ENCODE peak calls at places on chromosomes 6 and 20, in five cellular contexts. J, Z, K, L and C are unnamed samples.

GRCh38 chr6:95119927-95120326 is 457.4 kb upstream of the MANEA start:
- DNase-seq in L (no peak), K (no peak), J (no peak), Z (no peak), C (no peak)

GRCh38 chr6:155014137-155014536 is 19.0 kb downstream of the TIAM2 start:
- DNase-seq in K (no peak), J (no peak), L (no peak), Z (no peak), C (no peak)

GRCh38 chr6:53837875-53838806 is 43.3 kb downstream of the LRRC1 start:
- DNase-seq in J (no peak), L (no peak), K (no peak), Z (no peak), C (no peak)

GRCh38 chr6:14435291-14435690 is 317.7 kb downstream of the CD83 start:
- DNase-seq in Z (no peak), K (no peak), L (no peak), J (no peak), C (no peak)

GRCh38 chr20:50207026-50207425 is 16.4 kb downstream of the CEBPB start:
- DNase-seq in L (no peak), J (no peak), K (no peak), Z (no peak), C (no peak)

GRCh38 chr20:57000441-57000968 is 265.9 kb downstream of the BMP7 start:
- DNase-seq in J (no peak), Z (no peak), L (no peak), K (no peak), C (no peak)

GRCh38 chr6:80163754-80164187 is 57.3 kb downstream of the BCKDHB start:
- DNase-seq in L (no peak), Z (peak), K (peak), J (peak), C (peak)

GRCh38 chr20:1674361-1674760 is 16.8 kb upstream of the SIRPG start:
- DNase-seq in Z (no peak), K (no peak), L (peak), J (no peak), C (no peak)

GRCh38 chr20:50297498-50298348 is 107.1 kb downstream of the CEBPB start:
- DNase-seq in K (no peak), Z (no peak), L (no peak), J (no peak), C (no peak)

GRCh38 chr6:14885471-14885987 is 360.3 kb upstream of the JARID2 start:
- DNase-seq in Z (no peak), K (no peak), J (no peak), L (no peak), C (no peak)

GRCh38 chr6:127539292-127539691 is 20.2 kb upstream of the MTCL3 start:
- DNase-seq in K (no peak), J (no peak), L (no peak), Z (no peak), C (no peak)

GRCh38 chr6:156996265-156996664 is 219.1 kb downstream of the ARID1B start:
- DNase-seq in K (no peak), Z (peak), L (no peak), J (no peak), C (no peak)

GRCh38 chr20:41166201-41167117 is 29.1 kb downstream of the PLCG1 start:
- DNase-seq in K (no peak), J (no peak), L (no peak), Z (no peak), C (no peak)

GRCh38 chr6:124530926-124531325 is 431.3 kb upstream of the RNF217 start:
- DNase-seq in Z (no peak), J (no peak), K (no peak), L (no peak), C (no peak)

GRCh38 chr6:48177786-48178185 is 66.8 kb upstream of the PTCHD4 start:
- DNase-seq in K (no peak), J (no peak), L (no peak), Z (no peak), C (no peak)

GRCh38 chr6:160141001-160141726 is 19.5 kb downstream of the SLC22A1 start:
- DNase-seq in Z (no peak), L (no peak), K (no peak), J (no peak), C (no peak)

GRCh38 chr6:130760006-130760405 is 67.2 kb upstream of the SMLR1 start:
- DNase-seq in J (no peak), Z (peak), L (peak), K (no peak), C (peak)

GRCh38 chr20:37315293-37316110 is 26.0 kb downstream of the MANBAL start:
- DNase-seq in Z (peak), L (no peak), J (no peak), K (no peak), C (no peak)

GRCh38 chr6:5282191-5282623 is 20.9 kb downstream of the FARS2 start:
- DNase-seq in J (no peak), K (no peak), L (no peak), Z (peak), C (no peak)

GRCh38 chr20:34042286-34042685 is 48.6 kb downstream of the RALY start:
- DNase-seq in K (no peak), Z (no peak), J (no peak), L (no peak), C (no peak)

DNA sequence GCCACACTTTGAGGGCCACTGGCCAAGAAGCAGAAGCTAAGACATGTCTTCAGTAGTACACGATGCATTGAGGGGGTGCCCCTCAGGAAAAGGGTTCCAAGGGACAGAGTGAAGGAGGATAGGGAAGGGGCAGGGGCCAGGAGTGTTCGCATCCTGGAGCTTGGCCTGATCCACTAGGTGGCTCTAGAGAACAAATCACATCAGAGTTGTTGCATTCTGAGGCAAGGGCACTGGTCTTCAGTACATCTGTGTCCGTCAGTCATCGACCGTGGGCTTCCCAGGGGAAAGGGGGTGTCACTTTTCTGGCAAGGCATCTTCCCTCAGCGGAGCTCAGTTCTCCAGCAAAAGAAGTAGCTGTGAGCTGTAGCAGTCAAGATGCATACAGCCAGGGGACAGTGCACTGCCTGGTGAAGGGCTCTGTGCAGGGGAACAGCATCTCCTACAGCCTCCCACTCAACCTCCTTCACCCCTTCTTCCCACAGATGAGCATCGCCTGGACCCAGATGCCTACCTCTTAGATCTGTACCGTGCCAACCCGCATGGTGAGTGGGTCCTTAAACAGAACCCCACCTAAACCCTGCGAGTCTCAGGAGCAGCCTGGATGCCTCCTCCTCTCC is 47.8 kb downstream of the ARHGAP40 start:
- DNase-seq in K (no peak), L (peak), Z (peak), J (no peak), C (peak)
- TF ChIP-seq KDM1A in K (no peak), L (no peak), Z (no peak), J (no peak), C (no peak)

GRCh38 chr6:8492536-8493125 is 57.3 kb upstream of the SLC35B3 start:
- DNase-seq in J (no peak), Z (no peak), K (no peak), L (no peak), C (no peak)
- TF ChIP-seq KDM1A in J (no peak), Z (no peak), K (no peak), L (no peak), C (no peak)

GRCh38 chr6:29887819-29888581 is 54.3 kb upstream of the HLA-A start:
- DNase-seq in K (peak), L (peak), J (no peak), Z (no peak), C (no peak)
- TF ChIP-seq KDM1A in K (no peak), L (no peak), J (no peak), Z (no peak), C (no peak)

DNA sequence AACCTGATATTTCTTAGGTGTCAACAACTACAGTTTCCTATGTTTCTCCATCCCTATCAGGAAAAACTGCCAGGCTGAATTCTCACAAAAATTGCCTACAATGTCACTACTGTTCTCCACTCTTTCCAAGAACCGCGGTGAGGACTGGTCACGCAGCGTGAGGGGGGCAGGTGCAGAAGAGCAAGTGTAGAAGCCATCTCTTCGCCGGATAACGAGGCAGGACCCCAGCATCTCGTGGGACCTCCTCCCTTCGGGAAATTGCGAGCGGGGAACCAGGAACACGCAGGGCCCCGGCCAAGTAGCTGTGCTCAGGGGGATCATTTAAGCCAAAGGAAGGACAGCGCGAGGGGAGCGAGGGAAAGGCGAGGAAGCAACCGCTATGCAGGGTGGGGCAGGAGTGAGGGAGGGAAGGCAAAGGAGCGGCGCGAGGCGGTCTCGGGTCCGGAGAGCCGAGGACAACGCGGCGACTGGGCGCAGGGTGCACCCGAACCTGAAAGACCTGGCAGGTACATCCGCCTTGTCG is 593 bp downstream of the APMAP start:
- DNase-seq in Z (peak), L (no peak), K (no peak), J (peak), C (no peak)
- TF ChIP-seq KDM1A in Z (no peak), L (no peak), K (no peak), J (no peak), C (no peak)

DNA sequence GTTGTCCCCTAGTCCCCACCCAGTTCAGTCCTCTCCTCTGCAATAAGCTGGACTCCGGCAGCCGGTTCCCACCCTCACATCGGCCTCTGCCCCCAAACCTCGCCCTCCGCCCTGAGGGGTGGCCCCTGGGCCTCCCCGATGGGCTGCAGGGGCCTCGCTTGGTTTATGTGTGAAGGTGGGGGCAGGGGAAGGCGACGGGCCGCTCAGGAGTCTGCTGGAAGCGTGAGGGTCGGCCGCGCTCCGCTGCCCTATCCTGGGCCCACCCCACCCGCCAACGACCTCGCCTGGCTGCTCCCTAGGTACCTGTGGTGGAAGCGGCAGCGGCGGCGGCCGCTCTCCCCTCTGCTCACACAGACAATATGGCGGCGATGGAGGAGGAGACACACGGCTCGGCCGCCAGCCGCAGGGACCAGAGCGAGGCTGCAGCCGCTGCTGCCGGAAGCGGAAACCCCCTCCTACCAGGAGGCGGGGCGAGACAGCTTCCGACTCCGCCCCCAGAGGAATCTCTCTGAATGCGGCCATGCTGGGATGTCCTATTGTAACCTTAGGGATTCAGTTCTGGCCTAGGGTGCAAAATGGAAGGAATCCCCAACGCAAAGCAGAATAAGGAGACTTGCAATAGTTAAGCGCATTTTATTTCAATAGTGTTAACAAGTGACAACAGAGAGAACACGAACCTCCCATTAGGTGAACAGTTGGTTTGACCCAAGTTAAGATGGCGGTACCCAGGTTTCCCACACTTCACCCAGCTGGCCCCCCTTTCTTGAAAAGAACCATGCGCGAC is at the start of gene CSNK2A1:
- DNase-seq in J (peak), K (peak), L (peak), Z (peak), C (peak)
- TF ChIP-seq KDM1A in J (no peak), K (no peak), L (no peak), Z (no peak), C (no peak)

GRCh38 chr6:39765508-39766065 is 26.6 kb upstream of the DAAM2 start:
- DNase-seq in L (no peak), Z (no peak), K (no peak), J (no peak), C (no peak)
- TF ChIP-seq KDM1A in L (no peak), Z (no peak), K (no peak), J (no peak), C (no peak)

GRCh38 chr6:24504642-24505586 is 10.1 kb downstream of the ALDH5A1 start:
- DNase-seq in K (no peak), Z (no peak), L (no peak), J (no peak), C (peak)
- TF ChIP-seq KDM1A in K (no peak), Z (no peak), L (no peak), J (no peak), C (no peak)

GRCh38 chr6:6818078-6818639 is 229.6 kb downstream of the LY86 start:
- DNase-seq in L (no peak), J (no peak), K (no peak), Z (no peak), C (no peak)

GRCh38 chr6:6821639-6822261 is 233.2 kb downstream of the LY86 start:
- DNase-seq in J (no peak), Z (no peak), K (no peak), L (no peak), C (no peak)

GRCh38 chr6:6823030-6823429 is 234.5 kb downstream of the LY86 start:
- DNase-seq in K (no peak), L (no peak), J (no peak), Z (no peak), C (no peak)

GRCh38 chr6:6823568-6824224 is 235.2 kb downstream of the LY86 start:
- DNase-seq in K (no peak), J (no peak), Z (no peak), L (no peak), C (no peak)

GRCh38 chr6:6820688-6821238 is 232.2 kb downstream of the LY86 start:
- DNase-seq in L (no peak), K (no peak), J (no peak), Z (no peak), C (no peak)
- TF ChIP-seq KDM1A in L (no peak), K (no peak), J (no peak), Z (no peak), C (no peak)

DNA sequence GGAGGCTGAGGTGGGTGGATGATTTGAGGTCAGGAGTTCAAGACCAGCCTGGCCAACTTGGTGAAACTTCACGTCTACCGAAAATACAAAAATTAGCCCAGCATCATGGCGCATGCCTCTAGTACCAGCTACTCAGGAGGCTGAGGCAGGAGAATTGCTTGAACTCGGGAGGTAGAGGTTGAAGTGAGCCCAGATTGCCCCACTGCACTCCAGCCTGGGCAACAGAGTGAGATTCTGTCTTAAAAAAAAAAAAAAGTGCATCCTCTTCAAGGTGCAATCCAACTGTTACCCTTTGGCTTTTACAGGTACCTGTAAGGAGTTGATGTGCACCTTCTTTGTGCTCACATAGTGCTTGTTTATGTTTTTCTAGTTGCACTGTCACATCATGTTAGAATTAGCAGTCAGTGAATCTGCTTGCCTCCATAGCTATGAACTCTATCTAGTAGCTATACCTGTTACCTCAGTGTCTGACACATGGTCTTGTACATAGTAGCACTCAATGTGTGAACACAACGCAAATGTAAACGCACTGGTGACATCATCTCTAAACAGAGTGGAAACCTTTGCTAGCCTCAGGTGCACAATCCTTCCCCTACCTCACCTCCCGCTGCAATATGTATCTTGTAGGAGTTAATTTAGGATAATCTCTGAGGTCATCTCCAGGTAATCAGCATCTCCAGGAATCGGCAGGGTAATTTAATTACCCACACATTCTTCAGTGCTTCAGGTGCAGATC is 9.7 kb downstream of the MSH5 start:
- DNase-seq in K (no peak), J (no peak), L (no peak), Z (no peak), C (no peak)
- TF ChIP-seq KDM1A in K (no peak), J (no peak), L (no peak), Z (no peak), C (no peak)